ENCODE peak calls at places on chromosomes 7 and 10, in six cellular contexts. L is HepG2; V is CD4-positive, CD25-positive, alpha-beta regulatory T cell; Y is upper lobe of right lung; I is GM12878; G is OCI-LY7. R is an unnamed sample. For H3K4me1, the result is how much of the 10 kb centered on the place peaks cover.

GRCh38 chr10:127977368-127978009 is 70.6 kb downstream of the PTPRE start:
- DNase-seq in G (no peak), Y (peak), I (no peak), L (no peak), V (no peak), R (peak)

GRCh38 chr7:55570218-55570873 is 2.0 kb downstream of the VOPP1 start:
- DNase-seq in I (no peak), V (peak), G (peak), Y (no peak), L (no peak), R (no peak)

GRCh38 chr10:29618341-29619171 is 16.2 kb downstream of the SVIL start:
- DNase-seq in Y (peak), L (peak), I (no peak), G (no peak), V (no peak), R (no peak)

GRCh38 chr10:22713853-22714523 is 390 bp downstream of the PIP4K2A start:
- DNase-seq in L (no peak), V (peak), G (peak), Y (peak), I (no peak), R (peak)

GRCh38 chr7:40405991-40406390 is 271.2 kb downstream of the SUGCT start:
- DNase-seq in I (no peak), G (no peak), V (no peak), Y (no peak), L (no peak), R (no peak)

GRCh38 chr10:106450966-106451365 is 713.5 kb downstream of the SORCS1 start:
- DNase-seq in L (no peak), Y (no peak), G (no peak), I (no peak), V (no peak), R (no peak)

GRCh38 chr7:54897891-54898290 is 120.9 kb upstream of the EGFR start:
- DNase-seq in I (no peak), Y (no peak), V (no peak), G (no peak), L (no peak), R (no peak)

GRCh38 chr10:32412499-32412853 is 33.5 kb upstream of the CCDC7 start:
- DNase-seq in Y (no peak), V (no peak), G (no peak), L (no peak), I (no peak), R (no peak)

GRCh38 chr10:117240105-117240729 is 697 bp upstream of the SLC18A2 start:
- DNase-seq in L (no peak), Y (no peak), G (no peak), I (no peak), V (no peak), R (no peak)

GRCh38 chr10:125811251-125811650 is 11.8 kb downstream of the UROS start:
- DNase-seq in L (no peak), I (no peak), Y (no peak), G (no peak), V (no peak), R (no peak)

GRCh38 chr10:4998671-4999070 is 5.0 kb downstream of the AKR1C2 start:
- DNase-seq in L (no peak), G (no peak), V (no peak), I (no peak), Y (no peak), R (no peak)

GRCh38 chr7:28410628-28411578 is 1.4 kb upstream of the CREB5 start:
- DNase-seq in Y (no peak), V (peak), I (no peak), G (no peak), L (no peak), R (no peak)

GRCh38 chr7:142626420-142627035 is 122.7 kb upstream of the PRSS1 start:
- DNase-seq in I (no peak), L (peak), G (peak), Y (no peak), V (peak), R (peak)

GRCh38 chr10:125152646-125153368 is 7.6 kb downstream of the CTBP2 start:
- DNase-seq in I (no peak), G (no peak), L (no peak), V (no peak), Y (peak), R (no peak)

GRCh38 chr7:44978511-44979366 is at the start of gene MYO1G:
- DNase-seq in G (peak), I (peak), Y (peak), V (peak), L (no peak), R (no peak)

GRCh38 chr7:99729501-99730261 is 5.3 kb downstream of the CYP3A7 start:
- DNase-seq in Y (no peak), L (peak), G (no peak), V (no peak), I (no peak), R (no peak)

GRCh38 chr7:80089341-80089740 is 45.3 kb upstream of the GNAI1 start:
- DNase-seq in I (no peak), V (no peak), Y (no peak), G (no peak), L (no peak), R (no peak)

DNA sequence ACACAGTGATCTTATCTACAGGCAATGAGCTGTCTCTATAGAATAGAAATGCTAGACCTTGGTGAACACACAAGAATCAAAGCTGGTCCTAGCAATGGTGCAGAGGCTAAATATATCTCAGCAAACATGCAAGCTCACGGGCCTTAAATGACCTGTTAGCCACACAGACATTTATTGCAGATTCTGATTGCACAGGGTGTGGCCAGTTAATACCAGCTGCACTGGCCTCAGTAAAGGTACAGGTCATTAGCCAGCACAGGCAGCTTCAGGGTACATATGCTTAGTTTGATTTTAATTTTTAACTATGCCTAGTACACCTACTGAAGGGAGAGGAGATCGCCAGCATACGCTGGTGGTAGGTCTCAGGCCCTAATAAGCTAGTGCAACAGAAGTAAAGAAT is 265.4 kb upstream of the DGKB start:
- DNase-seq in L (no peak), I (no peak), V (no peak), Y (no peak), G (no peak), R (no peak)
- H3K27ac ChIP-seq in L (no peak), I (no peak), V (no peak), Y (no peak), G (no peak), R (no peak)

DNA sequence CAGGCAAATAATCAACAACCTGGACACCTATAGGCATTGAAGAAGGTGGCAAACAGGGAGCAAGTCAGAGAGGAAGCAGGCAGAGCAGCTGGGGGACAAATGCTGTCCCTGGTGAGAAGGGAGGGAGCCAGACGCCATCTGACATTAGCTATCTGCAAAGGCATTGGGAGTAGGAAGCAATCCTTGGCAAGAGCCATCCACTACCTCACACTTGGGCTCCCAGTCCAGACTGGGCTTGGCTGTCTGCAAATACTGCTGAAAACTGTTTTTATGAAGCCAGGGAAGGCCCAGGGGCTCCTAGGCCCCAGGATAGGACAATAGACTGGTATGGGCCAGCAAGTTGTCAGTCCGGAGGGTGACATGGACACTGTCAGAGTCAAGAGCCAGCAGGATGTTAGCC is 132.5 kb downstream of the SORBS1 start:
- DNase-seq in Y (no peak), V (no peak), G (no peak), L (no peak), I (no peak), R (no peak)
- H3K4me1 ChIP-seq in Y (under half), V (under half), G (under half), L (under half), I (under half), R (under half)

GRCh38 chr10:52621635-52622079 is 150.9 kb downstream of the MBL2 start:
- DNase-seq in G (no peak), I (no peak), L (no peak), Y (no peak), V (no peak), R (no peak)

DNA sequence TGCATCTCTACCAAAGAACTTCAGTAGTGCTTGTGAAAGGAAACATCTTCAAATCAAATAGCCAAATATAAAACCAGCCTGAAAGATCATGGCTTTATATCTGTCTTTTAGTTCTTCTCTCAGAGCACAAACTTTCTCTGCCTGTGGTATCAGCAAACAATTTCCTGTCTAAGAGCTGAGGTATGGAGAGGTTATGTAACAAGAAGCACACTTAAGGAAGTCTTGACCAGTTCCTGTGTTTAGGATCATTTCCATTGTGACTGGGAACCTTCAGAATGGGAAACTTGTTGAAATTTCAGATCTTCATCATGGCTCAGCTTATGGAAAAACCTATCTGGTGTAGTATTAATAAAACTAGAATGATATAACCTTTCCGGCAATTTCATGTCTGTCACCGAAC is 148.8 kb downstream of the MBL2 start:
- DNase-seq in G (no peak), L (no peak), I (no peak), V (no peak), Y (no peak), R (no peak)
- H3K27ac ChIP-seq in G (no peak), L (no peak), I (no peak), V (no peak), Y (no peak), R (no peak)

DNA sequence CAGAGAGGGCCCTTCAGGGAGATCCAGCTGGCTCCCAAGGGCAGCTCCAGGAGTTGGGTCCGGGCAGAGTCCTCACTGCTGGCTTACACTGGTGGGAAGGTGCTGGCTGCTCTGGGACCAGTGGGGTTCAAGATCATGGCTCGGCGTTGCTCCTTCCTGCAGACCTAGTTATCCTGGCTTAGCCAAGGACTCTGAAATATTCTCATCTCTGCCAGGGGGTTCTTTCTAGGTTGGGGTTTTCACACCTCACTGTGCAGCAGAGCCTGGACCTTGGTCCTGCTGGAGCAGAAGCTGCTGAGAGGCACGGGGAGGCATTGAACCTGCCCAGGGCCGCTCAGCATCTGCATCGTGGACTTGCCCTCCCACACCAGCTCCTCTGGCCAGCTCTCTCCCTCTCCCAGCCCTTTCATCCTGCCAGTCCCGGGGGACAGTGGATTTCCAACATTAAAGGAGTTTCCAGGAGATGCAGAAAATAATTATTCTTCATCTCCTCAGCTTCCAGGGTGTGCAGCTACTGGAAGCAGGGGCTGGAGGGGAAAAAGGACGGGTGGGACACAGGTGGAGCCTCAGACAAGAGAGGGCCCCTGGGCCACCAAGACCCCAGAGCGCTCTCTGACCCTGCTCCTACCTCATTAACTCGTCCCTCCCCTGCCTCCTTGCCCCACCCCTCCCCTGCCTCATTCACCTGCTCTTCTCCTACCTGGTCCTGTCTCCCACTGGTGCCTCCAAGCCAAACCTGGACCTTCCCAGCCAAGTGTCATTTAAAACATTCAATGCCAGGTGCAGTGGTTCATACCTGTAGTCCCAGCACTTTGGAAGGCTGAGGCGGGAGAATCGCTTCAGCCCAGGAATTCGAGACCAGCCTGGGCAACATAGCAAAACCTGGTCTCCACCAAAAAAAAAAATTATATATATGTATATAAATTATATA is 42.5 kb downstream of the JAKMIP3 start:
- DNase-seq in L (no peak), V (no peak), G (no peak), I (no peak), Y (no peak), R (peak)
- H3K4me1 ChIP-seq in L (under half), V (under half), G (under half), I (under half), Y (under half), R (under half)

GRCh38 chr10:55348534-55348933 is 547.5 kb upstream of the PCDH15 start:
- DNase-seq in L (no peak), I (no peak), V (no peak), Y (no peak), G (no peak), R (no peak)

GRCh38 chr10:55351431-55351830 is 550.4 kb upstream of the PCDH15 start:
- DNase-seq in L (no peak), V (no peak), I (no peak), Y (no peak), G (no peak), R (no peak)
- H3K27ac ChIP-seq in L (no peak), V (no peak), I (no peak), Y (no peak), G (no peak), R (no peak)

GRCh38 chr10:69455009-69455763 is 3.9 kb downstream of the TSPAN15 start:
- DNase-seq in Y (peak), L (no peak), G (no peak), V (no peak), I (no peak), R (no peak)

GRCh38 chr10:69451209-69451783 is at the start of gene TSPAN15:
- DNase-seq in Y (peak), G (peak), I (peak), L (peak), V (peak), R (peak)

GRCh38 chr10:69452676-69453415 is 1.6 kb downstream of the TSPAN15 start:
- DNase-seq in V (no peak), Y (peak), I (no peak), L (no peak), G (no peak), R (no peak)

GRCh38 chr10:69451784-69452251 is 553 bp downstream of the TSPAN15 start:
- DNase-seq in L (no peak), V (peak), I (no peak), Y (peak), G (no peak), R (no peak)

DNA sequence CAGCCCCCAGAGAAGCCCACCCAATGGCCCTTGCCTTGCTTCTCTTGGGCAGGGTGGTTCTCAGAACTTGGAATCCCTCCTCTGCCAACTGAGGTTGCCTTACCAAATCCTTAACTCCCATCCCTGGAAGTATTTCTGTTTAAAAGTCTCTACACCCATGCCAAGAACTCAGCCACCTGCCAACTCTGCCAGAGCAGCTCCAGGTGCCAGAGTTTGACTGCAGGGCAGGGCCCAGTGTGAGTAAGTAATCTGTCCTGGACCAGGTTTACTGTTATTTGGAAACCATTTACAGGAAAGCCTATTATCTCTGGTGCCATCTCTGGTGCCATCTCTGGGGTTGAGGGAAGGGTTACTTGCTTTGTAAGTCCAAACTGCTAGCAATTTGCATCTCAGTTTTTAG is 2.5 kb downstream of the TSPAN15 start:
- DNase-seq in I (no peak), Y (peak), L (no peak), V (no peak), G (no peak), R (no peak)
- H3K4me1 ChIP-seq in I (under half), Y (under half), L (under half), V (under half), G (under half), R (under half)

GRCh38 chr7:27204851-27205322 is 5.0 kb upstream of the HOXA13 start:
- DNase-seq in Y (peak), G (no peak), L (no peak), V (no peak), I (no peak), R (peak)

GRCh38 chr7:27207348-27207985 is 7.6 kb upstream of the HOXA13 start:
- DNase-seq in G (no peak), Y (no peak), I (no peak), V (no peak), L (no peak), R (no peak)

GRCh38 chr7:27203378-27203953 is 3.6 kb upstream of the HOXA13 start:
- DNase-seq in V (no peak), G (no peak), Y (no peak), L (no peak), I (no peak), R (no peak)

GRCh38 chr7:27203964-27204594 is 4.2 kb upstream of the HOXA13 start:
- DNase-seq in I (no peak), G (no peak), L (no peak), V (no peak), Y (no peak), R (peak)

DNA sequence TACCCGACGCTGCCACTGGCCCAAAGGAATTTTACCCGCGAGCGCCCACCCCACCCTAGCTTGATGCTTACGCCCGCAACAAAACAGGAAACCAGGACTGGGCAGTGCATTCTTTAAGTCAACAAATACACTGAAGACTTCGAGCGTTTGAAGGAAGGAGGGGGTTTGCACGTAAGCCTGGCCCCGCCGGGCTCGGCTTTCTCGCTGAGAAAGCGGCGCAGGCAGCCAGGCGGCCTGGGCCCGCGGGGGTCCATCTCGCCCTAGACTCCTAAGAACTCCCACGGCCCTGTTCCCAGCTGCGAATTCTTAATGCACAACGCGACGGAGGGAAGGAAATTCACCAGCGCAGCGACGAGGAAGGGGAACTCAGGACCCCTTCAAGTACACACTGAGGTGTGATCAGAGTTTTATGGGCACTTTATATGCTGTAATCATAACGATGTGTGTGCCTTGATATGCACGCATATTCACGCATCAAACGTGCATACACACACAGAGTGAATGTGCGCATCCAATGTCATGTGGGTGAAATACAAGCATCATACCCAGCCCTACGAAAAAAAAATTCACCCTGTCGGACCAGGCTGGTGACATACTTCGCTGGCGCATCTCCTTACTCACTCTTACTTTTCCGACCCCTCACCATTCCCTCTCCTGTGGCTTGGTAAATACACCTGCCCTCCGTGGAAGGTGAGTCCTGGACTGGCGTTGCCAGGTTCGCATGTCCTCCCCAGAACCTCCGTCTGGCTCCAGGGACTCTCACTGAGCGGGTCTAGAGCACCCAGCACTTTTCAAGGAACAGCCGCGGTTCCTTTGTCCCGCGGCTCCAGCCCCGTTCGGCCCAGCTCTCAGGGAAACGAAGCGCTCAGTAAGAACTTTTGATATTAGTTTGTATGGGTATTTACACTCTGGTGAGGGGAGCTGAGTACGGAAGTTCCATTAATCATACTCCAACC is 5.7 kb upstream of the HOXA13 start:
- DNase-seq in V (no peak), G (no peak), L (no peak), Y (peak), I (no peak), R (no peak)
- H3K27ac ChIP-seq in V (no peak), G (no peak), L (no peak), Y (no peak), I (no peak), R (no peak)

DNA sequence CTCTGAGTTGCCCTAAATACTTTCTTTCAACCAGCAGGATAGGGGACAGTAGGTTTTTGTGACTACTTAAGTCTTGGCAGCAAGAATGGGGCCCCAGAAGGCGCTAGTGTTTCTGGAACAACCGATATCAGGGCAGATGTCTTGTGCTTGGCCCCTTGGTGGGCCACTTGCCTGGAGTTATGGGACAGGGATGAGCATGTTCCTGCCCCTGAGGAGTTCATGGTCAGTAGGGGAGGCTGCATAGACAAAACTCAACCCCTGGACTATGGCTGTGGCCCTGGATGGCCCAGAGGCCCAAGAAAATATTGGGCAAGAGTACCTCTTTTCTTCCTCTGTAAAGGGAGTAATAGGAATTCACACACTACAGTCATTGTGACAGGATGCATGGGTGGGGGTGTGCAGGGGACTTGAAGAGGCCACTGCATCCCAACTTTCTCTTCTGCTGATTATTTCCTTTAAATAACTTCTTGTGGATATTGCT is 57.7 kb upstream of the IGFBP3 start:
- DNase-seq in I (no peak), Y (no peak), L (no peak), G (no peak), V (no peak), R (no peak)
- H3K4me1 ChIP-seq in I (under half), Y (under half), L (half or more), G (under half), V (under half), R (half or more)

GRCh38 chr7:85162743-85163142 is 24.1 kb downstream of the SEMA3D start:
- DNase-seq in Y (no peak), I (no peak), L (no peak), G (no peak), V (no peak), R (no peak)
- H3K27ac ChIP-seq in Y (no peak), I (no peak), L (no peak), G (no peak), V (no peak), R (no peak)

R was measured in SJSA1.